ENCODE peak calls at places on chromosomes 5 and 9, in nine cellular contexts. One of them, this sample, is unnamed.

GRCh38 chr5:130002183-130002582 is 97.9 kb downstream of the CHSY3 start:
- DNase-seq in neural progenitor cell: no peak
- DNase-seq in OCI-LY7: no peak
- DNase-seq in PC-3: no peak
- DNase-seq in GM23338: no peak
- DNase-seq in SK-N-SH: no peak
- DNase-seq in hepatocyte: no peak
- DNase-seq in MM.1S: no peak
- DNase-seq in HCT116: no peak
- DNase-seq in this sample: no peak

GRCh38 chr5:10762178-10762775 is 1.2 kb upstream of the DAP start:
- DNase-seq in GM23338: no peak
- DNase-seq in neural progenitor cell: peak
- DNase-seq in OCI-LY7: no peak
- DNase-seq in PC-3: peak
- DNase-seq in HCT116: no peak
- DNase-seq in SK-N-SH: no peak
- DNase-seq in MM.1S: no peak
- DNase-seq in hepatocyte: peak
- DNase-seq in this sample: no peak

GRCh38 chr5:403995-404394 is 39.0 kb upstream of the EXOC3 start:
- DNase-seq in MM.1S: no peak
- DNase-seq in hepatocyte: no peak
- DNase-seq in GM23338: no peak
- DNase-seq in HCT116: no peak
- DNase-seq in OCI-LY7: no peak
- DNase-seq in SK-N-SH: no peak
- DNase-seq in PC-3: no peak
- DNase-seq in neural progenitor cell: no peak
- DNase-seq in this sample: no peak

GRCh38 chr5:59615272-59615671 is 278.3 kb downstream of the PDE4D start:
- DNase-seq in GM23338: no peak
- DNase-seq in hepatocyte: no peak
- DNase-seq in PC-3: peak
- DNase-seq in neural progenitor cell: no peak
- DNase-seq in OCI-LY7: no peak
- DNase-seq in HCT116: no peak
- DNase-seq in SK-N-SH: no peak
- DNase-seq in MM.1S: no peak
- DNase-seq in this sample: peak

GRCh38 chr9:12640021-12640587 is 53.1 kb upstream of the TYRP1 start:
- DNase-seq in SK-N-SH: peak
- DNase-seq in MM.1S: peak
- DNase-seq in PC-3: peak
- DNase-seq in neural progenitor cell: peak
- DNase-seq in GM23338: peak
- DNase-seq in OCI-LY7: peak
- DNase-seq in HCT116: peak
- DNase-seq in hepatocyte: peak
- DNase-seq in this sample: peak

GRCh38 chr9:75616841-75617566 is 273.5 kb upstream of the PCSK5 start:
- DNase-seq in neural progenitor cell: peak
- DNase-seq in hepatocyte: no peak
- DNase-seq in HCT116: no peak
- DNase-seq in GM23338: no peak
- DNase-seq in SK-N-SH: no peak
- DNase-seq in OCI-LY7: no peak
- DNase-seq in PC-3: no peak
- DNase-seq in MM.1S: no peak
- DNase-seq in this sample: no peak

GRCh38 chr5:53302524-53302923 is 177.9 kb upstream of the FST start:
- DNase-seq in OCI-LY7: no peak
- DNase-seq in GM23338: no peak
- DNase-seq in hepatocyte: no peak
- DNase-seq in neural progenitor cell: no peak
- DNase-seq in MM.1S: no peak
- DNase-seq in SK-N-SH: no peak
- DNase-seq in HCT116: no peak
- DNase-seq in PC-3: no peak
- DNase-seq in this sample: peak

GRCh38 chr5:124193371-124193789 is 553.1 kb downstream of the ZNF608 start:
- DNase-seq in hepatocyte: no peak
- DNase-seq in neural progenitor cell: no peak
- DNase-seq in SK-N-SH: peak
- DNase-seq in HCT116: peak
- DNase-seq in MM.1S: no peak
- DNase-seq in PC-3: peak
- DNase-seq in GM23338: no peak
- DNase-seq in OCI-LY7: no peak
- DNase-seq in this sample: peak

GRCh38 chr9:34507966-34508365 is 14.8 kb downstream of the ENHO start:
- DNase-seq in HCT116: no peak
- DNase-seq in hepatocyte: no peak
- DNase-seq in PC-3: no peak
- DNase-seq in MM.1S: no peak
- DNase-seq in OCI-LY7: no peak
- DNase-seq in GM23338: no peak
- DNase-seq in neural progenitor cell: no peak
- DNase-seq in SK-N-SH: no peak
- DNase-seq in this sample: no peak

GRCh38 chr5:54471398-54471797 is 15.9 kb downstream of the HSPB3 start:
- DNase-seq in hepatocyte: no peak
- DNase-seq in SK-N-SH: no peak
- DNase-seq in GM23338: no peak
- DNase-seq in MM.1S: no peak
- DNase-seq in HCT116: no peak
- DNase-seq in neural progenitor cell: no peak
- DNase-seq in PC-3: no peak
- DNase-seq in OCI-LY7: no peak
- DNase-seq in this sample: no peak

GRCh38 chr9:137366891-137367381 is 56.0 kb downstream of the EXD3 start:
- DNase-seq in neural progenitor cell: no peak
- DNase-seq in hepatocyte: no peak
- DNase-seq in PC-3: no peak
- DNase-seq in HCT116: no peak
- DNase-seq in MM.1S: no peak
- DNase-seq in GM23338: no peak
- DNase-seq in OCI-LY7: no peak
- DNase-seq in SK-N-SH: no peak
- DNase-seq in this sample: no peak

GRCh38 chr9:104780796-104781395 is 17.0 kb downstream of the NIPSNAP3B start:
- DNase-seq in hepatocyte: no peak
- DNase-seq in GM23338: peak
- DNase-seq in neural progenitor cell: no peak
- DNase-seq in SK-N-SH: no peak
- DNase-seq in HCT116: peak
- DNase-seq in OCI-LY7: peak
- DNase-seq in MM.1S: peak
- DNase-seq in PC-3: peak
- DNase-seq in this sample: peak

GRCh38 chr5:102048940-102049339 is 247.1 kb downstream of the SLCO4C1 start:
- DNase-seq in MM.1S: no peak
- DNase-seq in SK-N-SH: peak
- DNase-seq in OCI-LY7: no peak
- DNase-seq in PC-3: no peak
- DNase-seq in hepatocyte: no peak
- DNase-seq in HCT116: peak
- DNase-seq in neural progenitor cell: no peak
- DNase-seq in GM23338: no peak
- DNase-seq in this sample: no peak
- TF ChIP-seq EZH2phosphoT487 in MM.1S: no peak
- TF ChIP-seq EZH2phosphoT487 in SK-N-SH: no peak
- TF ChIP-seq EZH2phosphoT487 in OCI-LY7: no peak
- TF ChIP-seq EZH2phosphoT487 in PC-3: no peak
- TF ChIP-seq EZH2phosphoT487 in hepatocyte: no peak
- TF ChIP-seq EZH2phosphoT487 in HCT116: no peak
- TF ChIP-seq EZH2phosphoT487 in neural progenitor cell: no peak
- TF ChIP-seq EZH2phosphoT487 in GM23338: no peak
- TF ChIP-seq EZH2phosphoT487 in this sample: no peak

GRCh38 chr5:57298985-57299491 is 125.2 kb downstream of the GPBP1 start:
- DNase-seq in OCI-LY7: peak
- DNase-seq in HCT116: peak
- DNase-seq in neural progenitor cell: peak
- DNase-seq in hepatocyte: peak
- DNase-seq in MM.1S: peak
- DNase-seq in PC-3: peak
- DNase-seq in SK-N-SH: peak
- DNase-seq in GM23338: peak
- DNase-seq in this sample: peak
- H3K4me3 ChIP-seq in OCI-LY7: no peak
- H3K4me3 ChIP-seq in HCT116: no peak
- H3K4me3 ChIP-seq in neural progenitor cell: no peak
- H3K4me3 ChIP-seq in hepatocyte: no peak
- H3K4me3 ChIP-seq in MM.1S: peak
- H3K4me3 ChIP-seq in PC-3: peak
- H3K4me3 ChIP-seq in SK-N-SH: peak
- H3K4me3 ChIP-seq in GM23338: no peak
- H3K4me3 ChIP-seq in this sample: peak

GRCh38 chr9:115444941-115445340 is 327.0 kb upstream of the TNC start:
- DNase-seq in GM23338: no peak
- DNase-seq in PC-3: no peak
- DNase-seq in OCI-LY7: no peak
- DNase-seq in MM.1S: no peak
- DNase-seq in hepatocyte: peak
- DNase-seq in HCT116: no peak
- DNase-seq in neural progenitor cell: no peak
- DNase-seq in SK-N-SH: no peak
- DNase-seq in this sample: no peak

GRCh38 chr9:115443890-115444289 is 325.9 kb upstream of the TNC start:
- DNase-seq in neural progenitor cell: no peak
- DNase-seq in HCT116: no peak
- DNase-seq in hepatocyte: no peak
- DNase-seq in GM23338: no peak
- DNase-seq in SK-N-SH: no peak
- DNase-seq in MM.1S: no peak
- DNase-seq in OCI-LY7: no peak
- DNase-seq in PC-3: no peak
- DNase-seq in this sample: no peak

GRCh38 chr9:115437418-115437817 is 319.5 kb upstream of the TNC start:
- DNase-seq in HCT116: no peak
- DNase-seq in PC-3: no peak
- DNase-seq in neural progenitor cell: no peak
- DNase-seq in hepatocyte: no peak
- DNase-seq in GM23338: no peak
- DNase-seq in OCI-LY7: no peak
- DNase-seq in SK-N-SH: peak
- DNase-seq in MM.1S: no peak
- DNase-seq in this sample: no peak

DNA sequence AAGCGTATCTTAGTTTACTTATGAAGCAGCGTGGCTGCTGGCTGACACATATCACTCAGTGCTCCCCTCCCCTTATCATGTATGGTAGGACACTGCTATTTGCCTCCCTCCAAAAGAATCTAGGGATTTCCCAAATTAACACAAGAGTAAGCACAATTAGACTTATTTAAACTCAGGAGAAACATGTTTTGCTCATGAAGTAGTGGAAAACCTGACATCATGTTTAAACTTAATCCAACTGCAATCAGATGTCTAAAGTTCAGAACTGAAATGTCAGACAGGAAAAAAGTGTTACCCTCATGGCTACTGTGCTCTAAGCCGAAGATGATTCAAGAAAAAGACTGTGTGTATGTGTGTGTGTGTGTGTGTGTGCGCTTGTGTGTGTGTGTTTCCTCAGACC is 324.1 kb upstream of the TNC start:
- DNase-seq in neural progenitor cell: no peak
- DNase-seq in hepatocyte: peak
- DNase-seq in OCI-LY7: no peak
- DNase-seq in GM23338: no peak
- DNase-seq in MM.1S: no peak
- DNase-seq in SK-N-SH: no peak
- DNase-seq in PC-3: no peak
- DNase-seq in HCT116: no peak
- DNase-seq in this sample: peak
- TF ChIP-seq EZH2phosphoT487 in neural progenitor cell: no peak
- TF ChIP-seq EZH2phosphoT487 in hepatocyte: no peak
- TF ChIP-seq EZH2phosphoT487 in OCI-LY7: no peak
- TF ChIP-seq EZH2phosphoT487 in GM23338: no peak
- TF ChIP-seq EZH2phosphoT487 in MM.1S: no peak
- TF ChIP-seq EZH2phosphoT487 in SK-N-SH: no peak
- TF ChIP-seq EZH2phosphoT487 in PC-3: no peak
- TF ChIP-seq EZH2phosphoT487 in HCT116: no peak
- TF ChIP-seq EZH2phosphoT487 in this sample: no peak

GRCh38 chr5:98929123-98929981 is 545 bp upstream of the CHD1 start:
- DNase-seq in MM.1S: peak
- DNase-seq in PC-3: peak
- DNase-seq in OCI-LY7: peak
- DNase-seq in hepatocyte: peak
- DNase-seq in GM23338: peak
- DNase-seq in HCT116: peak
- DNase-seq in neural progenitor cell: peak
- DNase-seq in SK-N-SH: peak
- DNase-seq in this sample: peak

GRCh38 chr5:98928802-98929122 is at the start of gene CHD1:
- DNase-seq in HCT116: peak
- DNase-seq in hepatocyte: peak
- DNase-seq in GM23338: peak
- DNase-seq in MM.1S: peak
- DNase-seq in PC-3: peak
- DNase-seq in SK-N-SH: peak
- DNase-seq in OCI-LY7: peak
- DNase-seq in neural progenitor cell: peak
- DNase-seq in this sample: peak

GRCh38 chr5:98929982-98930355 is 1.2 kb upstream of the CHD1 start:
- DNase-seq in PC-3: no peak
- DNase-seq in MM.1S: no peak
- DNase-seq in SK-N-SH: no peak
- DNase-seq in OCI-LY7: no peak
- DNase-seq in neural progenitor cell: peak
- DNase-seq in hepatocyte: peak
- DNase-seq in GM23338: no peak
- DNase-seq in HCT116: no peak
- DNase-seq in this sample: peak

GRCh38 chr5:98933446-98934072 is 4.8 kb upstream of the CHD1 start:
- DNase-seq in GM23338: no peak
- DNase-seq in hepatocyte: no peak
- DNase-seq in SK-N-SH: no peak
- DNase-seq in neural progenitor cell: no peak
- DNase-seq in OCI-LY7: peak
- DNase-seq in PC-3: no peak
- DNase-seq in MM.1S: no peak
- DNase-seq in HCT116: no peak
- DNase-seq in this sample: no peak

DNA sequence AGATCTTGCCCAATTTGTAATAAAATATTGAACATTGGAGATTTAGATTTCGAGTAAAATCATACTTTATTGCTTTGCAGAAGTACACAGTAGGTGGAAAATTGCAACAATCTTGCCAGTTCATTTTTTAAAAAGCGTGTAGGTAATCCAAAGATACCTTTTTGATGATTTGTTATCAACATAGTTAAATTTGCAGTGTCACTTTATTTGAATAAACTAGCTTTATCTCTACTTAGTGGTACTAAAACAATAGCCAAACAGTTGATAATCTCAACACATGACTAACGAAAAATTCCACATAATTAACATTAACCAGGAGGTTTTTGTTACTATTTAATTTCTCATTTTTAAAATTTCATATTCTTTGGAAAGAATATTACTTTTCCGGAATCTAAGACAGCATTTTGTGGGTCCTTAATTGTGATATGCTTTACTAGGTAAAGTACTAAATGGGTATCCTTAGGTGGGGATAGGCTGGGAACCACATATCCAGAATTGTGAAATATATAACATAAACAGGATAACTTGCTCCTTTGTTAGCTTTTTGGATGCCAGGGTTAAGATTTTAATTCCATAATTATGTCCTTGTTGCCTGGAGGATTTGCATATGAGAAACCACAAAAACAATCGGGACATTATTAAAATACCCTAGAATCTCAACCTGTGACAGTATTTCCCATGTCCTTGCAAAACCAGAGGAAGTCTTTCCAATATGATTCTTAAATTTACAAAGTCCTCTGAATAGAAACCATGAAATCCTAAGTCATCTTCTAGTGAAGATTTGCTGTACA is 2.4 kb upstream of the CHD1 start:
- DNase-seq in hepatocyte: no peak
- DNase-seq in HCT116: no peak
- DNase-seq in GM23338: no peak
- DNase-seq in PC-3: no peak
- DNase-seq in OCI-LY7: no peak
- DNase-seq in neural progenitor cell: no peak
- DNase-seq in MM.1S: no peak
- DNase-seq in SK-N-SH: no peak
- DNase-seq in this sample: no peak
- H3K4me3 ChIP-seq in hepatocyte: no peak
- H3K4me3 ChIP-seq in HCT116: no peak
- H3K4me3 ChIP-seq in GM23338: no peak
- H3K4me3 ChIP-seq in PC-3: peak
- H3K4me3 ChIP-seq in OCI-LY7: no peak
- H3K4me3 ChIP-seq in neural progenitor cell: no peak
- H3K4me3 ChIP-seq in MM.1S: no peak
- H3K4me3 ChIP-seq in SK-N-SH: no peak
- H3K4me3 ChIP-seq in this sample: peak